ENCODE peak calls at places on chromosomes 2 and 18, in nine cellular contexts. E, X, I, P, O, W, N, S and B are unnamed samples.

GRCh38 chr2:236747426-236747825 is 177.8 kb downstream of the ACKR3 start:
- DNase-seq in N (no peak), X (no peak), W (no peak), P (no peak), E (no peak), O (no peak), S (no peak), I (no peak), B (no peak)

GRCh38 chr2:226489765-226490164 is 309.9 kb downstream of the IRS1 start:
- DNase-seq in N (no peak), P (no peak), I (peak; percentile 63), E (no peak), S (no peak), O (no peak), X (peak; percentile 93), W (peak; percentile 3), B (peak; percentile 23)

GRCh38 chr2:64063924-64064331 is 44.7 kb upstream of the VPS54 start:
- DNase-seq in W (no peak), I (peak; percentile 58), O (no peak), E (no peak), N (peak; percentile 47), S (no peak), P (no peak), X (peak; percentile 82), B (no peak)

GRCh38 chr2:160347269-160347863 is 146.2 kb downstream of the RBMS1 start:
- DNase-seq in W (no peak), N (no peak), S (no peak), O (no peak), E (no peak), X (no peak), I (no peak), P (no peak), B (no peak)

GRCh38 chr18:10420561-10421352 is 33.7 kb upstream of the APCDD1 start:
- DNase-seq in E (no peak), S (no peak), X (peak; percentile 78), N (no peak), W (no peak), P (no peak), O (no peak), I (peak; percentile 39), B (no peak)

GRCh38 chr18:48548404-48548771 is 9.6 kb downstream of the CTIF start:
- DNase-seq in P (no peak), O (no peak), W (no peak), N (no peak), X (no peak), E (no peak), S (no peak), I (no peak), B (no peak)

GRCh38 chr2:228066416-228066815 is 115.1 kb downstream of the SPHKAP start:
- DNase-seq in O (no peak), I (no peak), P (no peak), X (no peak), S (no peak), W (no peak), E (no peak), N (no peak), B (no peak)

GRCh38 chr2:26172189-26172865 is 561 bp upstream of the GAREM2 start:
- DNase-seq in O (no peak), S (no peak), X (no peak), W (peak; percentile 54), I (no peak), P (no peak), E (no peak), N (no peak), B (peak; percentile 55)

GRCh38 chr2:176562359-176563043 is 293.3 kb downstream of the MTX2 start:
- DNase-seq in I (peak; percentile 83), X (peak; percentile 70), N (no peak), O (no peak), E (no peak), W (no peak), S (no peak), P (no peak), B (no peak)

GRCh38 chr2:197985029-197985428 is 180.6 kb downstream of the PLCL1 start:
- DNase-seq in O (no peak), P (no peak), S (no peak), I (no peak), W (no peak), X (no peak), E (no peak), N (no peak), B (no peak)

GRCh38 chr2:127640082-127641072 is 5.6 kb upstream of the GPR17 start:
- DNase-seq in E (peak; percentile 56), W (peak; percentile 76), N (no peak), P (no peak), S (peak; percentile 34), X (no peak), I (no peak), O (no peak), B (no peak)

GRCh38 chr2:96506907-96507240 is 1.7 kb upstream of the NEURL3 start:
- DNase-seq in P (no peak), I (no peak), W (no peak), X (no peak), N (no peak), E (no peak), S (no peak), O (no peak), B (no peak)

GRCh38 chr2:144128104-144128746 is 391.7 kb downstream of the ZEB2 start:
- DNase-seq in S (no peak), I (no peak), N (no peak), O (no peak), W (no peak), X (no peak), E (no peak), P (no peak), B (no peak)

GRCh38 chr2:28108143-28108542 is 217.6 kb downstream of the BABAM2 start:
- DNase-seq in N (no peak), X (peak; percentile 55), E (no peak), O (no peak), W (no peak), P (no peak), S (no peak), I (no peak), B (no peak)